ENCODE peak calls at places on chromosomes 12 and 14, in five cellular contexts. One of them, this sample, is unnamed.

GRCh38 chr12:104094284-104094683 is 30.0 kb downstream of the HCFC2 start:
- DNase-seq in CD8-positive, alpha-beta T cell: no peak
- DNase-seq in neural progenitor cell: no peak
- DNase-seq in GM23338: no peak
- DNase-seq in PC-9: no peak
- DNase-seq in this sample: no peak

GRCh38 chr12:57810450-57810849 is 8.1 kb downstream of the AVIL start:
- DNase-seq in PC-9: peak; percentile 58
- DNase-seq in CD8-positive, alpha-beta T cell: no peak
- DNase-seq in neural progenitor cell: no peak
- DNase-seq in GM23338: no peak
- DNase-seq in this sample: no peak

GRCh38 chr14:30507209-30507608 is 51.7 kb upstream of the G2E3 start:
- DNase-seq in PC-9: no peak
- DNase-seq in GM23338: no peak
- DNase-seq in CD8-positive, alpha-beta T cell: no peak
- DNase-seq in neural progenitor cell: no peak
- DNase-seq in this sample: no peak

GRCh38 chr14:98952595-98953325 is 319.2 kb downstream of the BCL11B start:
- DNase-seq in PC-9: no peak
- DNase-seq in neural progenitor cell: no peak
- DNase-seq in CD8-positive, alpha-beta T cell: no peak
- DNase-seq in GM23338: no peak
- DNase-seq in this sample: no peak

GRCh38 chr14:102530828-102531478 is 21.4 kb upstream of the ANKRD9 start:
- DNase-seq in PC-9: peak; percentile 55
- DNase-seq in CD8-positive, alpha-beta T cell: no peak
- DNase-seq in neural progenitor cell: no peak
- DNase-seq in GM23338: no peak
- DNase-seq in this sample: no peak

GRCh38 chr12:13004368-13004767 is 4.3 kb upstream of the HEBP1 start:
- DNase-seq in GM23338: no peak
- DNase-seq in neural progenitor cell: no peak
- DNase-seq in CD8-positive, alpha-beta T cell: no peak
- DNase-seq in PC-9: no peak
- DNase-seq in this sample: no peak

GRCh38 chr14:44720707-44721106 is 213.6 kb upstream of the FSCB start:
- DNase-seq in GM23338: no peak
- DNase-seq in neural progenitor cell: no peak
- DNase-seq in CD8-positive, alpha-beta T cell: no peak
- DNase-seq in PC-9: no peak
- DNase-seq in this sample: no peak

GRCh38 chr12:26918321-26919215 is 19.2 kb downstream of the INTS13 start:
- DNase-seq in CD8-positive, alpha-beta T cell: no peak
- DNase-seq in GM23338: no peak
- DNase-seq in PC-9: peak; percentile 37
- DNase-seq in neural progenitor cell: no peak
- DNase-seq in this sample: no peak

GRCh38 chr14:98705826-98706225 is 566.2 kb downstream of the BCL11B start:
- DNase-seq in GM23338: no peak
- DNase-seq in PC-9: no peak
- DNase-seq in CD8-positive, alpha-beta T cell: no peak
- DNase-seq in neural progenitor cell: no peak
- DNase-seq in this sample: no peak

GRCh38 chr14:33026850-33027420 is 88.3 kb downstream of the NPAS3 start:
- DNase-seq in neural progenitor cell: no peak
- DNase-seq in CD8-positive, alpha-beta T cell: no peak
- DNase-seq in PC-9: no peak
- DNase-seq in GM23338: no peak
- DNase-seq in this sample: no peak

GRCh38 chr12:122834229-122834920 is 882 bp upstream of the HIP1R start:
- DNase-seq in PC-9: peak; percentile 74
- DNase-seq in CD8-positive, alpha-beta T cell: no peak
- DNase-seq in GM23338: peak; percentile 87
- DNase-seq in neural progenitor cell: peak; percentile 95
- DNase-seq in this sample: peak; percentile 89

GRCh38 chr14:29348504-29348903 is 579.1 kb downstream of the PRKD1 start:
- DNase-seq in neural progenitor cell: no peak
- DNase-seq in PC-9: no peak
- DNase-seq in GM23338: no peak
- DNase-seq in CD8-positive, alpha-beta T cell: no peak
- DNase-seq in this sample: no peak

GRCh38 chr14:31243860-31244259 is 36.3 kb upstream of the HECTD1 start:
- DNase-seq in CD8-positive, alpha-beta T cell: no peak
- DNase-seq in neural progenitor cell: no peak
- DNase-seq in PC-9: peak; percentile 94
- DNase-seq in GM23338: peak; percentile 27
- DNase-seq in this sample: no peak

GRCh38 chr12:96534339-96534738 is 45.0 kb downstream of the CFAP54 start:
- DNase-seq in neural progenitor cell: peak; percentile 11
- DNase-seq in CD8-positive, alpha-beta T cell: no peak
- DNase-seq in GM23338: no peak
- DNase-seq in PC-9: no peak
- DNase-seq in this sample: no peak

GRCh38 chr12:92304335-92305066 is 158.9 kb upstream of the BTG1 start:
- DNase-seq in neural progenitor cell: peak; percentile 78
- DNase-seq in PC-9: no peak
- DNase-seq in CD8-positive, alpha-beta T cell: no peak
- DNase-seq in GM23338: peak; percentile 46
- DNase-seq in this sample: peak; percentile 23

GRCh38 chr12:78703820-78704525 is 160.6 kb upstream of the SYT1 start:
- DNase-seq in CD8-positive, alpha-beta T cell: no peak
- DNase-seq in GM23338: no peak
- DNase-seq in PC-9: peak; percentile 83
- DNase-seq in neural progenitor cell: no peak
- DNase-seq in this sample: no peak

GRCh38 chr12:3644103-3644502 is 108.8 kb downstream of the CRACR2A start:
- DNase-seq in GM23338: no peak
- DNase-seq in neural progenitor cell: no peak
- DNase-seq in PC-9: no peak
- DNase-seq in CD8-positive, alpha-beta T cell: no peak
- DNase-seq in this sample: no peak

GRCh38 chr14:67620217-67620789 is 583 bp downstream of the ARG2 start:
- DNase-seq in neural progenitor cell: peak; percentile 86
- DNase-seq in GM23338: peak; percentile 77
- DNase-seq in PC-9: no peak
- DNase-seq in CD8-positive, alpha-beta T cell: no peak
- DNase-seq in this sample: peak; percentile 70

GRCh38 chr14:88044782-88045446 is 40.0 kb downstream of the GPR65 start:
- DNase-seq in neural progenitor cell: no peak
- DNase-seq in PC-9: no peak
- DNase-seq in CD8-positive, alpha-beta T cell: no peak
- DNase-seq in GM23338: no peak
- DNase-seq in this sample: no peak

GRCh38 chr14:103118663-103119404 is 4.4 kb upstream of the TNFAIP2 start:
- DNase-seq in neural progenitor cell: no peak
- DNase-seq in CD8-positive, alpha-beta T cell: no peak
- DNase-seq in PC-9: no peak
- DNase-seq in GM23338: no peak
- DNase-seq in this sample: no peak

GRCh38 chr12:43148711-43149110 is 403.3 kb downstream of the ADAMTS20 start:
- DNase-seq in CD8-positive, alpha-beta T cell: no peak
- DNase-seq in neural progenitor cell: no peak
- DNase-seq in GM23338: no peak
- DNase-seq in PC-9: no peak
- DNase-seq in this sample: no peak

GRCh38 chr14:99930420-99931274 is 134.6 kb upstream of the EVL start:
- DNase-seq in GM23338: no peak
- DNase-seq in neural progenitor cell: no peak
- DNase-seq in CD8-positive, alpha-beta T cell: no peak
- DNase-seq in PC-9: no peak
- DNase-seq in this sample: no peak

GRCh38 chr14:32932921-32933622 is 5.6 kb upstream of the NPAS3 start:
- DNase-seq in GM23338: peak; percentile 85
- DNase-seq in PC-9: no peak
- DNase-seq in CD8-positive, alpha-beta T cell: no peak
- DNase-seq in neural progenitor cell: peak; percentile 67
- DNase-seq in this sample: peak; percentile 88

GRCh38 chr14:30125322-30125944 is 197.8 kb upstream of the PRKD1 start:
- DNase-seq in CD8-positive, alpha-beta T cell: no peak
- DNase-seq in PC-9: no peak
- DNase-seq in neural progenitor cell: no peak
- DNase-seq in GM23338: no peak
- DNase-seq in this sample: no peak

GRCh38 chr12:120356567-120357030 is 12.4 kb downstream of the MSI1 start:
- DNase-seq in PC-9: peak; percentile 92
- DNase-seq in CD8-positive, alpha-beta T cell: peak; percentile 75
- DNase-seq in neural progenitor cell: peak; percentile 81
- DNase-seq in GM23338: peak; percentile 78
- DNase-seq in this sample: peak; percentile 95
- H3K27me3 ChIP-seq in PC-9: no peaks in the 10 kb centered on the region
- H3K27me3 ChIP-seq in CD8-positive, alpha-beta T cell: no peaks in the 10 kb centered on the region
- H3K27me3 ChIP-seq in neural progenitor cell: no peaks in the 10 kb centered on the region
- H3K27me3 ChIP-seq in GM23338: no peaks in the 10 kb centered on the region
- H3K27me3 ChIP-seq in this sample: no peaks in the 10 kb centered on the region

GRCh38 chr12:48028541-48029400 is 24.5 kb upstream of the COL2A1 start:
- DNase-seq in CD8-positive, alpha-beta T cell: no peak
- DNase-seq in GM23338: no peak
- DNase-seq in PC-9: no peak
- DNase-seq in neural progenitor cell: no peak
- DNase-seq in this sample: peak; percentile 19

GRCh38 chr12:48027183-48028002 is 23.1 kb upstream of the COL2A1 start:
- DNase-seq in PC-9: no peak
- DNase-seq in CD8-positive, alpha-beta T cell: no peak
- DNase-seq in GM23338: no peak
- DNase-seq in neural progenitor cell: peak; percentile 79
- DNase-seq in this sample: peak; percentile 43

GRCh38 chr12:48031135-48031960 is 27.1 kb upstream of the COL2A1 start:
- DNase-seq in CD8-positive, alpha-beta T cell: no peak
- DNase-seq in PC-9: no peak
- DNase-seq in GM23338: peak; percentile 59
- DNase-seq in neural progenitor cell: peak; percentile 42
- DNase-seq in this sample: peak; percentile 51

GRCh38 chr12:48029811-48030650 is 25.8 kb upstream of the COL2A1 start:
- DNase-seq in PC-9: no peak
- DNase-seq in CD8-positive, alpha-beta T cell: no peak
- DNase-seq in neural progenitor cell: no peak
- DNase-seq in GM23338: no peak
- DNase-seq in this sample: peak; percentile 44

DNA sequence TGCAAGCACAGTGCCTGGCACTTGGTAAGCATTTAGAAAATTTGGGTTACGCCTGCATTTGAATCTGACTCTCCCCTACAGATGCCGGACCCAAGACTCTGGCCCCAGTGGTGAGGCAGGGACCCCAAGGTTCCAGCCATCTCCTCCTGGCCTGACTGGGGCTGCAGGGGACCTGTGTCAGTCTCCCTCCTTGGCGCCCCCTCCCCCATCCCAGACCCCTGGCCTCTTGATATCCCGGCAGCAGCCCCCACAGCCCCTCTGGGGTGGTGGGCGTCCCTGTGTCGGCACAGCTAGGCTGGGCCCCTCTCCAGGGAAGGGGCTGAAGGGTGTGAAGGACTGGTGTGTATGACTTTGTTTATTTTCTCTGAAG is 25.1 kb upstream of the COL2A1 start:
- DNase-seq in PC-9: no peak
- DNase-seq in neural progenitor cell: no peak
- DNase-seq in CD8-positive, alpha-beta T cell: no peak
- DNase-seq in GM23338: no peak
- DNase-seq in this sample: peak; percentile 30
- H3K27me3 ChIP-seq in PC-9: peaks cover 13% of the 10 kb centered on the region
- H3K27me3 ChIP-seq in neural progenitor cell: peaks cover 33% of the 10 kb centered on the region
- H3K27me3 ChIP-seq in CD8-positive, alpha-beta T cell: no peaks in the 10 kb centered on the region
- H3K27me3 ChIP-seq in GM23338: peaks cover 100% of the 10 kb centered on the region
- H3K27me3 ChIP-seq in this sample: peaks cover 96% of the 10 kb centered on the region

GRCh38 chr14:24077086-24077485 is 5.7 kb downstream of the CPNE6 start:
- DNase-seq in GM23338: no peak
- DNase-seq in neural progenitor cell: no peak
- DNase-seq in PC-9: no peak
- DNase-seq in CD8-positive, alpha-beta T cell: no peak
- DNase-seq in this sample: no peak
- H3K27me3 ChIP-seq in GM23338: no peaks in the 10 kb centered on the region
- H3K27me3 ChIP-seq in neural progenitor cell: peaks cover 17% of the 10 kb centered on the region
- H3K27me3 ChIP-seq in PC-9: no peaks in the 10 kb centered on the region
- H3K27me3 ChIP-seq in CD8-positive, alpha-beta T cell: no peaks in the 10 kb centered on the region
- H3K27me3 ChIP-seq in this sample: peaks cover 11% of the 10 kb centered on the region

GRCh38 chr12:64824130-64824499 is 332 bp upstream of the TBC1D30 start:
- DNase-seq in neural progenitor cell: no peak
- DNase-seq in CD8-positive, alpha-beta T cell: no peak
- DNase-seq in PC-9: no peak
- DNase-seq in GM23338: peak; percentile 48
- DNase-seq in this sample: no peak
- H3K27me3 ChIP-seq in neural progenitor cell: peaks cover 77% of the 10 kb centered on the region
- H3K27me3 ChIP-seq in CD8-positive, alpha-beta T cell: peaks cover 22% of the 10 kb centered on the region
- H3K27me3 ChIP-seq in PC-9: no peaks in the 10 kb centered on the region
- H3K27me3 ChIP-seq in GM23338: peaks cover 58% of the 10 kb centered on the region
- H3K27me3 ChIP-seq in this sample: peaks cover 50% of the 10 kb centered on the region

GRCh38 chr14:97381309-97381708 is 584.1 kb downstream of the VRK1 start:
- DNase-seq in neural progenitor cell: no peak
- DNase-seq in PC-9: no peak
- DNase-seq in CD8-positive, alpha-beta T cell: no peak
- DNase-seq in GM23338: no peak
- DNase-seq in this sample: no peak
- H3K27me3 ChIP-seq in neural progenitor cell: no peaks in the 10 kb centered on the region
- H3K27me3 ChIP-seq in PC-9: peaks cover 22% of the 10 kb centered on the region
- H3K27me3 ChIP-seq in CD8-positive, alpha-beta T cell: no peaks in the 10 kb centered on the region
- H3K27me3 ChIP-seq in GM23338: no peaks in the 10 kb centered on the region
- H3K27me3 ChIP-seq in this sample: no peaks in the 10 kb centered on the region

GRCh38 chr12:88362439-88362838 is 217.8 kb downstream of the KITLG start:
- DNase-seq in neural progenitor cell: no peak
- DNase-seq in GM23338: no peak
- DNase-seq in PC-9: no peak
- DNase-seq in CD8-positive, alpha-beta T cell: no peak
- DNase-seq in this sample: no peak
- H3K27me3 ChIP-seq in neural progenitor cell: no peaks in the 10 kb centered on the region
- H3K27me3 ChIP-seq in GM23338: no peaks in the 10 kb centered on the region
- H3K27me3 ChIP-seq in PC-9: no peaks in the 10 kb centered on the region
- H3K27me3 ChIP-seq in CD8-positive, alpha-beta T cell: no peaks in the 10 kb centered on the region
- H3K27me3 ChIP-seq in this sample: no peaks in the 10 kb centered on the region

DNA sequence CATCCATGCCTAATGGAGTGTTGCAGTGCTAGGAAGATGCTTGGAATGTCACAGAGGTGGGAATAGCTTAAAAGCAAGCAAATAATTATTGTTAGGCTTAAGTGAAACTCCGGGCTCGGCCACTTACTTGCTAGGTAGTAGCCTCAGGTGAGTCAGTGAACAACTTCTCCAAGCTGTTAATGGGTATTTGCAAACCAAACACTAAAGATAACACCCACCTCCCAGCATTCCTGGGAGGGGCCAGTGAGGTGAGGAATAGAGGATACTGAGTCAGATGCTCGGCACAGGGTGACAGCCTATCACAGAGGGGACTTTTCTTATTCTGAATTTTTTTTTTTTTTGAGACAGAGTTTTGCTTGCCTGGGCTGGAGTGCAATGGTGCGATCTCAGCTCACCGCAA is 151.2 kb upstream of the RFLNA start:
- DNase-seq in CD8-positive, alpha-beta T cell: no peak
- DNase-seq in PC-9: no peak
- DNase-seq in neural progenitor cell: no peak
- DNase-seq in GM23338: no peak
- DNase-seq in this sample: no peak
- H3K27me3 ChIP-seq in CD8-positive, alpha-beta T cell: no peaks in the 10 kb centered on the region
- H3K27me3 ChIP-seq in PC-9: peaks cover 81% of the 10 kb centered on the region
- H3K27me3 ChIP-seq in neural progenitor cell: no peaks in the 10 kb centered on the region
- H3K27me3 ChIP-seq in GM23338: no peaks in the 10 kb centered on the region
- H3K27me3 ChIP-seq in this sample: no peaks in the 10 kb centered on the region

DNA sequence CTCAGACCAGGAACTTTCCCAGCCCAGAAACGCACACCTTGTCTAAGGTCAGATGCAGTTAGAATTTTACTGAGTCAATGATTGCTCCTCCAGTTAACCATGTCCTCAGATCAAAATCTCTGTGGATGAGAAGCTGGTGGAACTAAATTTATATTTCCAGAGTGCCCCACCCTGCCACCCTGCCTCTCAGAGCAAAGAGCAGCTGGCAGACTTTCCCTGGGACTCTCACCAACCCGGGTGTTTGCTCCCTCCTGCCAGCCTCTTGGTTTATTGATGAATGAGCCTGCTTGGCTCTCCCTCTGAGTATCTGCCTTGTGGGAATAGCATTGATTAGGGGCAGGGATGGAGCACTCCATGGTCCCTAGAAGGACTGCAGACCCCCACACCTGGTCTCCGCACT is 5.9 kb upstream of the KRT1 start:
- DNase-seq in neural progenitor cell: no peak
- DNase-seq in CD8-positive, alpha-beta T cell: no peak
- DNase-seq in PC-9: no peak
- DNase-seq in GM23338: no peak
- DNase-seq in this sample: no peak
- H3K27me3 ChIP-seq in neural progenitor cell: peaks cover 48% of the 10 kb centered on the region
- H3K27me3 ChIP-seq in CD8-positive, alpha-beta T cell: no peaks in the 10 kb centered on the region
- H3K27me3 ChIP-seq in PC-9: no peaks in the 10 kb centered on the region
- H3K27me3 ChIP-seq in GM23338: peaks cover 16% of the 10 kb centered on the region
- H3K27me3 ChIP-seq in this sample: peaks cover 18% of the 10 kb centered on the region

This sample was measured in H7.